ENCODE peak calls at places on chromosomes 16 and 17, in five cellular contexts. T is non-pigmented ciliary epithelial cell; W is activated CD4-positive, alpha-beta T cell treated with anti-CD3 and anti-CD28 coated beads, Interleukin-2, amount 10 ng/mL, durations not matched to agents 7 days and 5 days; R is stimulated activated CD4-positive, alpha-beta T cell treated with anti-CD3 and anti-CD28 coated beads, Interleukin-2, amount 100 ng/mL, for 24 hours; F is left ventricle myocardium inferior. K is an unnamed sample.

GRCh38 chr17:8073627-8074485 is 13.7 kb downstream of the ALOX12B start:
- DNase-seq in T (no peak), W (peak; percentile 85), R (peak; percentile 90), F (peak; percentile 57), K (peak; percentile 87)

GRCh38 chr16:15452456-15452855 is 18.1 kb downstream of the BMERB1 start:
- DNase-seq in T (no peak), W (no peak), R (no peak), F (no peak), K (no peak)

GRCh38 chr17:16972346-16972745 is 428 bp upstream of the TNFRSF13B start:
- DNase-seq in T (no peak), W (no peak), R (no peak), F (no peak), K (no peak)

GRCh38 chr17:45841883-45842525 is 2.7 kb upstream of the SPPL2C start:
- DNase-seq in T (no peak), W (no peak), R (no peak), F (no peak), K (peak; percentile 15)

GRCh38 chr16:74743668-74744299 is 30.8 kb downstream of the FA2H start:
- DNase-seq in T (no peak), W (no peak), R (no peak), F (no peak), K (no peak)

GRCh38 chr17:79615926-79616325 is 5.1 kb upstream of the RBFOX3 start:
- DNase-seq in T (no peak), W (no peak), R (no peak), F (peak; percentile 5), K (peak; percentile 28)

GRCh38 chr16:1119766-1120611 is 23.9 kb upstream of the C1QTNF8 start:
- DNase-seq in T (no peak), W (no peak), R (no peak), F (no peak), K (no peak)

GRCh38 chr17:49514374-49514738 is 19.3 kb downstream of the NGFR start:
- DNase-seq in T (no peak), W (no peak), R (no peak), F (no peak), K (peak; percentile 35)

GRCh38 chr16:31696968-31697743 is 169.5 kb downstream of the AHSP start:
- DNase-seq in T (no peak), W (no peak), R (no peak), F (no peak), K (no peak)

GRCh38 chr17:57649731-57650484 is 95.2 kb downstream of the CCDC182 start:
- DNase-seq in T (no peak), W (no peak), R (no peak), F (no peak), K (no peak)

GRCh38 chr17:68100000-68100641 is 64.6 kb downstream of the KPNA2 start:
- DNase-seq in T (no peak), W (no peak), R (no peak), F (no peak), K (no peak)

K was measured in Right ventricle myocardium inferior.